ENCODE peak calls at places on chromosomes 1 and 21, in seven cellular contexts. Y is left lobe of liver; M is Right ventricle myocardium superior; A is gastroesophageal sphincter; H is left ventricle myocardium superior; K is HepG2; Q is activated T-cell treated with anti-CD3 and anti-CD28 coated beads, Interleukin-2, amount 50 U/mL, for 4 hours. D is an unnamed sample.

GRCh38 chr21:36509966-36510742 is 30.2 kb upstream of the CLDN14 start:
- ATAC-seq in Y (no peak), M (no peak), A (no peak), H (no peak), K (no peak), Q (no peak), D (no peak)

GRCh38 chr1:43557744-43558245 is 27.1 kb downstream of the PTPRF start:
- ATAC-seq in Y (no peak), M (peak), A (peak), H (no peak), K (no peak), Q (no peak), D (no peak)

GRCh38 chr1:214349781-214350180 is 68.8 kb downstream of the SMYD2 start:
- ATAC-seq in Y (no peak), M (no peak), A (no peak), H (no peak), K (no peak), Q (no peak), D (no peak)

GRCh38 chr1:200367841-200368534 is 41.8 kb downstream of the ZNF281 start:
- ATAC-seq in Y (no peak), M (peak), A (no peak), H (peak), K (no peak), Q (no peak), D (no peak)

GRCh38 chr1:40383488-40384412 is 10.2 kb downstream of the SMAP2 start:
- ATAC-seq in Y (peak), M (no peak), A (no peak), H (no peak), K (peak), Q (peak), D (no peak)

GRCh38 chr1:204154525-204155255 is 2.8 kb upstream of the ETNK2 start:
- ATAC-seq in Y (no peak), M (no peak), A (no peak), H (no peak), K (no peak), Q (no peak), D (no peak)

GRCh38 chr1:35499652-35500176 is 57.5 kb downstream of the KIAA0319L start:
- ATAC-seq in Y (no peak), M (peak), A (no peak), H (peak), K (no peak), Q (no peak), D (no peak)

GRCh38 chr1:240687820-240688219 is 75.9 kb upstream of the GREM2 start:
- ATAC-seq in Y (no peak), M (no peak), A (no peak), H (no peak), K (no peak), Q (no peak), D (no peak)

D was measured in stimulated activated memory B cell treated with anti-CD40 and anti-IgM and Interleukin-4, amounts not matched to agents 10 μg/mL and 1 μg/mL and 100 μg/mL, for 72 hours.